ENCODE peak calls at places on chromosomes 16 and 17, in five cellular contexts. One of them, this sample, is unnamed.

GRCh38 chr17:29615048-29615385 is 7.7 kb downstream of the CORO6 start:
- DNase-seq in mucosa of descending colon: peak
- DNase-seq in breast epithelium: no peak
- DNase-seq in GM12878: no peak
- DNase-seq in tibial artery: no peak
- DNase-seq in this sample: no peak

GRCh38 chr16:53904533-53904932 is 200.6 kb downstream of the FTO start:
- DNase-seq in GM12878: no peak
- DNase-seq in mucosa of descending colon: no peak
- DNase-seq in breast epithelium: no peak
- DNase-seq in tibial artery: no peak
- DNase-seq in this sample: no peak

GRCh38 chr16:67426022-67426421 is 4.9 kb upstream of the HSD11B2 start:
- DNase-seq in breast epithelium: no peak
- DNase-seq in tibial artery: no peak
- DNase-seq in mucosa of descending colon: no peak
- DNase-seq in GM12878: no peak
- DNase-seq in this sample: no peak

GRCh38 chr16:88864099-88864498 is 2.4 kb downstream of the PABPN1L start:
- DNase-seq in mucosa of descending colon: no peak
- DNase-seq in breast epithelium: no peak
- DNase-seq in GM12878: no peak
- DNase-seq in tibial artery: no peak
- DNase-seq in this sample: no peak

GRCh38 chr17:17422641-17423040 is 54.2 kb upstream of the MED9 start:
- DNase-seq in mucosa of descending colon: no peak
- DNase-seq in breast epithelium: no peak
- DNase-seq in GM12878: no peak
- DNase-seq in tibial artery: peak
- DNase-seq in this sample: no peak

GRCh38 chr16:61413026-61413425 is 623.2 kb downstream of the CDH8 start:
- DNase-seq in GM12878: no peak
- DNase-seq in breast epithelium: no peak
- DNase-seq in tibial artery: peak
- DNase-seq in mucosa of descending colon: no peak
- DNase-seq in this sample: no peak

GRCh38 chr17:8126306-8127066 is 2.6 kb upstream of the HES7 start:
- DNase-seq in breast epithelium: no peak
- DNase-seq in tibial artery: no peak
- DNase-seq in GM12878: no peak
- DNase-seq in mucosa of descending colon: peak
- DNase-seq in this sample: no peak

GRCh38 chr16:81582655-81583441 is 138.2 kb downstream of the CMIP start:
- DNase-seq in breast epithelium: no peak
- DNase-seq in GM12878: no peak
- DNase-seq in mucosa of descending colon: peak
- DNase-seq in tibial artery: no peak
- DNase-seq in this sample: no peak

GRCh38 chr17:41185001-41185400 is 290 bp upstream of the KRTAP4-1 start:
- DNase-seq in mucosa of descending colon: no peak
- DNase-seq in GM12878: no peak
- DNase-seq in breast epithelium: no peak
- DNase-seq in tibial artery: no peak
- DNase-seq in this sample: no peak

GRCh38 chr17:28141333-28141732 is 98.9 kb downstream of the NLK start:
- DNase-seq in breast epithelium: no peak
- DNase-seq in mucosa of descending colon: no peak
- DNase-seq in tibial artery: no peak
- DNase-seq in GM12878: no peak
- DNase-seq in this sample: no peak

GRCh38 chr17:47230864-47231263 is 21.7 kb downstream of the MYL4 start:
- DNase-seq in mucosa of descending colon: no peak
- DNase-seq in breast epithelium: no peak
- DNase-seq in GM12878: peak
- DNase-seq in tibial artery: no peak
- DNase-seq in this sample: no peak

GRCh38 chr17:72429066-72429638 is 308.3 kb downstream of the SOX9 start:
- DNase-seq in GM12878: no peak
- DNase-seq in breast epithelium: no peak
- DNase-seq in tibial artery: no peak
- DNase-seq in mucosa of descending colon: no peak
- DNase-seq in this sample: no peak

GRCh38 chr17:7354262-7354781 is 634 bp upstream of the TMEM95 start:
- DNase-seq in tibial artery: no peak
- DNase-seq in breast epithelium: no peak
- DNase-seq in GM12878: no peak
- DNase-seq in mucosa of descending colon: no peak
- DNase-seq in this sample: no peak

GRCh38 chr17:59897090-59897489 is 4.2 kb downstream of the RPS6KB1 start:
- DNase-seq in GM12878: no peak
- DNase-seq in mucosa of descending colon: no peak
- DNase-seq in breast epithelium: no peak
- DNase-seq in tibial artery: no peak
- DNase-seq in this sample: no peak

GRCh38 chr17:33200116-33200515 is 93.0 kb downstream of the ASIC2 start:
- DNase-seq in breast epithelium: no peak
- DNase-seq in GM12878: no peak
- DNase-seq in mucosa of descending colon: no peak
- DNase-seq in tibial artery: peak
- DNase-seq in this sample: no peak

GRCh38 chr17:8384801-8385335 is 1.9 kb upstream of the RPL26 start:
- DNase-seq in breast epithelium: no peak
- DNase-seq in mucosa of descending colon: no peak
- DNase-seq in GM12878: no peak
- DNase-seq in tibial artery: peak
- DNase-seq in this sample: no peak

GRCh38 chr16:71484006-71484893 is 4.9 kb downstream of the ZNF19 start:
- DNase-seq in GM12878: peak
- DNase-seq in breast epithelium: peak
- DNase-seq in tibial artery: peak
- DNase-seq in mucosa of descending colon: peak
- DNase-seq in this sample: peak

GRCh38 chr17:53516643-53517042 is 306.1 kb upstream of the KIF2B start:
- DNase-seq in tibial artery: no peak
- DNase-seq in GM12878: no peak
- DNase-seq in mucosa of descending colon: no peak
- DNase-seq in breast epithelium: no peak
- DNase-seq in this sample: no peak

GRCh38 chr17:69812240-69812837 is 262.7 kb upstream of the KCNJ16 start:
- DNase-seq in GM12878: no peak
- DNase-seq in breast epithelium: no peak
- DNase-seq in tibial artery: no peak
- DNase-seq in mucosa of descending colon: no peak
- DNase-seq in this sample: no peak

GRCh38 chr16:13426279-13426678 is 493.7 kb upstream of the ERCC4 start:
- DNase-seq in breast epithelium: no peak
- DNase-seq in GM12878: no peak
- DNase-seq in tibial artery: no peak
- DNase-seq in mucosa of descending colon: no peak
- DNase-seq in this sample: no peak

GRCh38 chr16:80462902-80463301 is 77.9 kb upstream of the DYNLRB2 start:
- DNase-seq in GM12878: no peak
- DNase-seq in breast epithelium: no peak
- DNase-seq in mucosa of descending colon: no peak
- DNase-seq in tibial artery: no peak
- DNase-seq in this sample: no peak

GRCh38 chr17:14080847-14081251 is 11.5 kb downstream of the COX10 start:
- DNase-seq in mucosa of descending colon: no peak
- DNase-seq in GM12878: no peak
- DNase-seq in breast epithelium: no peak
- DNase-seq in tibial artery: no peak
- DNase-seq in this sample: no peak

GRCh38 chr17:75430159-75430748 is 24.8 kb upstream of the GRB2 start:
- DNase-seq in tibial artery: peak
- DNase-seq in breast epithelium: no peak
- DNase-seq in mucosa of descending colon: no peak
- DNase-seq in GM12878: no peak
- DNase-seq in this sample: no peak

GRCh38 chr16:77562497-77562896 is 127.7 kb upstream of the ADAMTS18 start:
- DNase-seq in tibial artery: no peak
- DNase-seq in GM12878: no peak
- DNase-seq in mucosa of descending colon: no peak
- DNase-seq in breast epithelium: no peak
- DNase-seq in this sample: no peak

GRCh38 chr17:82974136-82974952 is 105.1 kb upstream of the METRNL start:
- DNase-seq in breast epithelium: no peak
- DNase-seq in mucosa of descending colon: peak
- DNase-seq in tibial artery: no peak
- DNase-seq in GM12878: no peak
- DNase-seq in this sample: no peak

GRCh38 chr17:28482551-28483199 is 9.2 kb downstream of the SLC13A2 start:
- DNase-seq in tibial artery: no peak
- DNase-seq in GM12878: no peak
- DNase-seq in mucosa of descending colon: peak
- DNase-seq in breast epithelium: no peak
- DNase-seq in this sample: no peak

GRCh38 chr16:78743556-78743955 is 644.1 kb downstream of the WWOX start:
- DNase-seq in breast epithelium: no peak
- DNase-seq in GM12878: no peak
- DNase-seq in tibial artery: no peak
- DNase-seq in mucosa of descending colon: no peak
- DNase-seq in this sample: no peak

GRCh38 chr17:18987862-18988545 is 16.6 kb downstream of the FAM83G start:
- DNase-seq in GM12878: no peak
- DNase-seq in breast epithelium: no peak
- DNase-seq in mucosa of descending colon: no peak
- DNase-seq in tibial artery: no peak
- DNase-seq in this sample: no peak

GRCh38 chr16:23694707-23695373 is 16.2 kb downstream of the PLK1 start:
- DNase-seq in mucosa of descending colon: no peak
- DNase-seq in GM12878: no peak
- DNase-seq in breast epithelium: no peak
- DNase-seq in tibial artery: no peak
- DNase-seq in this sample: no peak

GRCh38 chr17:18219016-18219415 is 6.4 kb upstream of the LLGL1 start:
- DNase-seq in tibial artery: no peak
- DNase-seq in mucosa of descending colon: no peak
- DNase-seq in GM12878: no peak
- DNase-seq in breast epithelium: no peak
- DNase-seq in this sample: no peak

GRCh38 chr17:28267720-28268609 is 51.0 kb upstream of the TMEM97 start:
- DNase-seq in tibial artery: no peak
- DNase-seq in GM12878: no peak
- DNase-seq in breast epithelium: peak
- DNase-seq in mucosa of descending colon: no peak
- DNase-seq in this sample: peak

GRCh38 chr16:9658586-9658985 is 523.6 kb downstream of the GRIN2A start:
- DNase-seq in breast epithelium: no peak
- DNase-seq in mucosa of descending colon: no peak
- DNase-seq in GM12878: no peak
- DNase-seq in tibial artery: no peak
- DNase-seq in this sample: no peak

GRCh38 chr17:55356440-55357328 is 65.0 kb downstream of the MMD start:
- DNase-seq in GM12878: peak
- DNase-seq in mucosa of descending colon: no peak
- DNase-seq in tibial artery: no peak
- DNase-seq in breast epithelium: no peak
- DNase-seq in this sample: no peak
- TF ChIP-seq CTCF in GM12878: peak
- TF ChIP-seq CTCF in mucosa of descending colon: peak
- TF ChIP-seq CTCF in tibial artery: peak
- TF ChIP-seq CTCF in breast epithelium: peak
- TF ChIP-seq CTCF in this sample: peak

GRCh38 chr17:81315170-81315884 is 20.2 kb upstream of the SLC38A10 start:
- DNase-seq in GM12878: no peak
- DNase-seq in tibial artery: no peak
- DNase-seq in mucosa of descending colon: no peak
- DNase-seq in breast epithelium: no peak
- DNase-seq in this sample: no peak
- TF ChIP-seq CTCF in GM12878: no peak
- TF ChIP-seq CTCF in tibial artery: no peak
- TF ChIP-seq CTCF in mucosa of descending colon: no peak
- TF ChIP-seq CTCF in breast epithelium: no peak
- TF ChIP-seq CTCF in this sample: no peak

GRCh38 chr17:64213995-64214507 is 49.0 kb downstream of the TEX2 start:
- DNase-seq in mucosa of descending colon: no peak
- DNase-seq in tibial artery: no peak
- DNase-seq in GM12878: no peak
- DNase-seq in breast epithelium: no peak
- DNase-seq in this sample: no peak
- TF ChIP-seq CTCF in mucosa of descending colon: no peak
- TF ChIP-seq CTCF in tibial artery: no peak
- TF ChIP-seq CTCF in GM12878: no peak
- TF ChIP-seq CTCF in breast epithelium: no peak
- TF ChIP-seq CTCF in this sample: no peak

GRCh38 chr16:83842291-83842690 is 34.5 kb downstream of the HSBP1 start:
- DNase-seq in mucosa of descending colon: no peak
- DNase-seq in breast epithelium: no peak
- DNase-seq in GM12878: no peak
- DNase-seq in tibial artery: no peak
- DNase-seq in this sample: no peak

GRCh38 chr16:83847371-83848225 is 39.8 kb downstream of the HSBP1 start:
- DNase-seq in breast epithelium: no peak
- DNase-seq in tibial artery: no peak
- DNase-seq in GM12878: no peak
- DNase-seq in mucosa of descending colon: no peak
- DNase-seq in this sample: no peak

GRCh38 chr16:83843657-83844056 is 35.9 kb downstream of the HSBP1 start:
- DNase-seq in GM12878: no peak
- DNase-seq in tibial artery: no peak
- DNase-seq in mucosa of descending colon: no peak
- DNase-seq in breast epithelium: no peak
- DNase-seq in this sample: no peak

GRCh38 chr16:83842755-83843507 is 35.2 kb downstream of the HSBP1 start:
- DNase-seq in breast epithelium: no peak
- DNase-seq in tibial artery: no peak
- DNase-seq in GM12878: no peak
- DNase-seq in mucosa of descending colon: no peak
- DNase-seq in this sample: no peak

GRCh38 chr16:83845263-83845662 is 37.5 kb downstream of the HSBP1 start:
- DNase-seq in mucosa of descending colon: no peak
- DNase-seq in tibial artery: no peak
- DNase-seq in GM12878: no peak
- DNase-seq in breast epithelium: no peak
- DNase-seq in this sample: no peak
- TF ChIP-seq CTCF in mucosa of descending colon: no peak
- TF ChIP-seq CTCF in tibial artery: no peak
- TF ChIP-seq CTCF in GM12878: no peak
- TF ChIP-seq CTCF in breast epithelium: no peak
- TF ChIP-seq CTCF in this sample: no peak

GRCh38 chr16:55019419-55020131 is 88.9 kb downstream of the IRX5 start:
- DNase-seq in mucosa of descending colon: no peak
- DNase-seq in GM12878: no peak
- DNase-seq in tibial artery: no peak
- DNase-seq in breast epithelium: no peak
- DNase-seq in this sample: no peak

GRCh38 chr16:55018881-55019280 is 88.2 kb downstream of the IRX5 start:
- DNase-seq in mucosa of descending colon: no peak
- DNase-seq in breast epithelium: no peak
- DNase-seq in tibial artery: no peak
- DNase-seq in GM12878: no peak
- DNase-seq in this sample: no peak

GRCh38 chr16:55021595-55022475 is 91.2 kb downstream of the IRX5 start:
- DNase-seq in tibial artery: peak
- DNase-seq in GM12878: no peak
- DNase-seq in breast epithelium: no peak
- DNase-seq in mucosa of descending colon: no peak
- DNase-seq in this sample: no peak
- TF ChIP-seq CTCF in tibial artery: no peak
- TF ChIP-seq CTCF in GM12878: no peak
- TF ChIP-seq CTCF in breast epithelium: no peak
- TF ChIP-seq CTCF in mucosa of descending colon: no peak
- TF ChIP-seq CTCF in this sample: peak

This sample was measured in type B pancreatic cell.